ENCODE peak calls at places on chromosomes 1 and 21, in ten cellular contexts. One of them, this sample, is unnamed.

GRCh38 chr1:10380594-10381275 is 18.1 kb upstream of the PGD start:
- DNase-seq in left lung: no peak
- DNase-seq in cardiac fibroblast: peak; percentile 76
- DNase-seq in testis: peak; percentile 73
- DNase-seq in IMR-90: peak; percentile 97
- DNase-seq in CD8-positive, alpha-beta T cell: no peak
- DNase-seq in mesendoderm: no peak
- DNase-seq in fibroblast of lung: peak; percentile 88
- DNase-seq in lower leg skin: no peak
- DNase-seq in heart right ventricle: no peak
- DNase-seq in this sample: no peak

GRCh38 chr1:93617670-93618488 is 63.8 kb downstream of the BCAR3 start:
- DNase-seq in heart right ventricle: no peak
- DNase-seq in left lung: no peak
- DNase-seq in mesendoderm: peak; percentile 52
- DNase-seq in testis: no peak
- DNase-seq in CD8-positive, alpha-beta T cell: no peak
- DNase-seq in fibroblast of lung: no peak
- DNase-seq in IMR-90: no peak
- DNase-seq in lower leg skin: no peak
- DNase-seq in cardiac fibroblast: no peak
- DNase-seq in this sample: no peak

GRCh38 chr1:226637147-226637935 is 88.8 kb downstream of the STUM start:
- DNase-seq in mesendoderm: peak; percentile 46
- DNase-seq in lower leg skin: peak; percentile 91
- DNase-seq in fibroblast of lung: peak; percentile 51
- DNase-seq in testis: peak; percentile 78
- DNase-seq in cardiac fibroblast: peak; percentile 65
- DNase-seq in heart right ventricle: peak; percentile 73
- DNase-seq in CD8-positive, alpha-beta T cell: no peak
- DNase-seq in left lung: no peak
- DNase-seq in IMR-90: no peak
- DNase-seq in this sample: no peak

GRCh38 chr1:184866991-184867788 is 107.1 kb downstream of the NIBAN1 start:
- DNase-seq in mesendoderm: no peak
- DNase-seq in fibroblast of lung: peak; percentile 98
- DNase-seq in CD8-positive, alpha-beta T cell: peak; percentile 50
- DNase-seq in IMR-90: peak; percentile 96
- DNase-seq in heart right ventricle: no peak
- DNase-seq in testis: no peak
- DNase-seq in lower leg skin: no peak
- DNase-seq in left lung: no peak
- DNase-seq in cardiac fibroblast: peak; percentile 95
- DNase-seq in this sample: peak; percentile 74

GRCh38 chr1:35768350-35769187 is 1.2 kb downstream of the CLSPN start:
- DNase-seq in IMR-90: no peak
- DNase-seq in fibroblast of lung: peak; percentile 20
- DNase-seq in heart right ventricle: no peak
- DNase-seq in mesendoderm: peak; percentile 42
- DNase-seq in cardiac fibroblast: peak; percentile 8
- DNase-seq in lower leg skin: no peak
- DNase-seq in left lung: no peak
- DNase-seq in CD8-positive, alpha-beta T cell: no peak
- DNase-seq in testis: no peak
- DNase-seq in this sample: no peak

GRCh38 chr1:117574206-117574835 is 31.5 kb upstream of the TENT5C start:
- DNase-seq in heart right ventricle: no peak
- DNase-seq in testis: no peak
- DNase-seq in cardiac fibroblast: no peak
- DNase-seq in lower leg skin: peak; percentile 67
- DNase-seq in fibroblast of lung: no peak
- DNase-seq in mesendoderm: no peak
- DNase-seq in CD8-positive, alpha-beta T cell: no peak
- DNase-seq in IMR-90: no peak
- DNase-seq in left lung: no peak
- DNase-seq in this sample: no peak

GRCh38 chr1:48750089-48750488 is 26.6 kb downstream of the BEND5 start:
- DNase-seq in CD8-positive, alpha-beta T cell: no peak
- DNase-seq in left lung: no peak
- DNase-seq in IMR-90: no peak
- DNase-seq in cardiac fibroblast: no peak
- DNase-seq in mesendoderm: no peak
- DNase-seq in heart right ventricle: no peak
- DNase-seq in lower leg skin: no peak
- DNase-seq in fibroblast of lung: no peak
- DNase-seq in testis: no peak
- DNase-seq in this sample: no peak

GRCh38 chr21:44365967-44366585 is 12.7 kb downstream of the TRPM2 start:
- DNase-seq in cardiac fibroblast: no peak
- DNase-seq in heart right ventricle: no peak
- DNase-seq in testis: no peak
- DNase-seq in fibroblast of lung: no peak
- DNase-seq in IMR-90: no peak
- DNase-seq in left lung: no peak
- DNase-seq in mesendoderm: no peak
- DNase-seq in CD8-positive, alpha-beta T cell: no peak
- DNase-seq in lower leg skin: peak; percentile 66
- DNase-seq in this sample: no peak

GRCh38 chr1:227904541-227905335 is 43.0 kb downstream of the WNT9A start:
- DNase-seq in testis: no peak
- DNase-seq in left lung: no peak
- DNase-seq in CD8-positive, alpha-beta T cell: no peak
- DNase-seq in fibroblast of lung: no peak
- DNase-seq in heart right ventricle: no peak
- DNase-seq in mesendoderm: no peak
- DNase-seq in IMR-90: no peak
- DNase-seq in lower leg skin: no peak
- DNase-seq in cardiac fibroblast: no peak
- DNase-seq in this sample: no peak

GRCh38 chr1:205128050-205128449 is 6.3 kb upstream of the RBBP5 start:
- DNase-seq in CD8-positive, alpha-beta T cell: no peak
- DNase-seq in cardiac fibroblast: no peak
- DNase-seq in mesendoderm: no peak
- DNase-seq in IMR-90: no peak
- DNase-seq in heart right ventricle: no peak
- DNase-seq in testis: no peak
- DNase-seq in left lung: no peak
- DNase-seq in fibroblast of lung: no peak
- DNase-seq in lower leg skin: no peak
- DNase-seq in this sample: no peak

GRCh38 chr1:112522621-112523020 is 13.9 kb downstream of the WNT2B start:
- DNase-seq in testis: no peak
- DNase-seq in mesendoderm: peak; percentile 94
- DNase-seq in lower leg skin: no peak
- DNase-seq in cardiac fibroblast: peak; percentile 81
- DNase-seq in fibroblast of lung: peak; percentile 89
- DNase-seq in IMR-90: peak; percentile 96
- DNase-seq in CD8-positive, alpha-beta T cell: no peak
- DNase-seq in left lung: no peak
- DNase-seq in heart right ventricle: no peak
- DNase-seq in this sample: peak; percentile 95

GRCh38 chr1:229199892-229200291 is 71.0 kb upstream of the RAB4A start:
- DNase-seq in fibroblast of lung: peak; percentile 40
- DNase-seq in cardiac fibroblast: peak; percentile 24
- DNase-seq in lower leg skin: no peak
- DNase-seq in mesendoderm: no peak
- DNase-seq in IMR-90: no peak
- DNase-seq in testis: no peak
- DNase-seq in heart right ventricle: no peak
- DNase-seq in left lung: peak; percentile 65
- DNase-seq in CD8-positive, alpha-beta T cell: peak; percentile 13
- DNase-seq in this sample: no peak

GRCh38 chr1:24100945-24101737 is 10.8 kb downstream of the MYOM3 start:
- DNase-seq in IMR-90: no peak
- DNase-seq in left lung: no peak
- DNase-seq in fibroblast of lung: no peak
- DNase-seq in lower leg skin: no peak
- DNase-seq in heart right ventricle: no peak
- DNase-seq in CD8-positive, alpha-beta T cell: no peak
- DNase-seq in testis: peak; percentile 78
- DNase-seq in cardiac fibroblast: no peak
- DNase-seq in mesendoderm: no peak
- DNase-seq in this sample: no peak

GRCh38 chr1:246795094-246795671 is 71.0 kb downstream of the SCCPDH start:
- DNase-seq in CD8-positive, alpha-beta T cell: no peak
- DNase-seq in mesendoderm: peak; percentile 48
- DNase-seq in fibroblast of lung: no peak
- DNase-seq in left lung: no peak
- DNase-seq in IMR-90: no peak
- DNase-seq in cardiac fibroblast: no peak
- DNase-seq in lower leg skin: peak; percentile 82
- DNase-seq in testis: no peak
- DNase-seq in heart right ventricle: no peak
- DNase-seq in this sample: peak; percentile 15

GRCh38 chr1:29991025-29991424 is 732.4 kb downstream of the MATN1 start:
- DNase-seq in left lung: no peak
- DNase-seq in lower leg skin: peak; percentile 84
- DNase-seq in CD8-positive, alpha-beta T cell: no peak
- DNase-seq in IMR-90: no peak
- DNase-seq in cardiac fibroblast: no peak
- DNase-seq in mesendoderm: peak; percentile 57
- DNase-seq in testis: peak; percentile 81
- DNase-seq in heart right ventricle: no peak
- DNase-seq in fibroblast of lung: no peak
- DNase-seq in this sample: no peak

GRCh38 chr1:36365310-36365895 is 20.3 kb downstream of the STK40 start:
- DNase-seq in CD8-positive, alpha-beta T cell: no peak
- DNase-seq in left lung: peak; percentile 64
- DNase-seq in lower leg skin: no peak
- DNase-seq in cardiac fibroblast: peak; percentile 76
- DNase-seq in IMR-90: peak; percentile 67
- DNase-seq in heart right ventricle: peak; percentile 67
- DNase-seq in testis: peak; percentile 75
- DNase-seq in fibroblast of lung: peak; percentile 74
- DNase-seq in mesendoderm: no peak
- DNase-seq in this sample: no peak

GRCh38 chr1:27979859-27980201 is 20.1 kb downstream of the XKR8 start:
- DNase-seq in heart right ventricle: no peak
- DNase-seq in left lung: no peak
- DNase-seq in CD8-positive, alpha-beta T cell: no peak
- DNase-seq in testis: no peak
- DNase-seq in cardiac fibroblast: no peak
- DNase-seq in lower leg skin: no peak
- DNase-seq in IMR-90: no peak
- DNase-seq in mesendoderm: no peak
- DNase-seq in fibroblast of lung: no peak
- DNase-seq in this sample: no peak

GRCh38 chr21:44831227-44831626 is 13.4 kb upstream of the SUMO3 start:
- DNase-seq in heart right ventricle: no peak
- DNase-seq in fibroblast of lung: no peak
- DNase-seq in testis: no peak
- DNase-seq in lower leg skin: no peak
- DNase-seq in cardiac fibroblast: no peak
- DNase-seq in IMR-90: no peak
- DNase-seq in mesendoderm: no peak
- DNase-seq in left lung: peak; percentile 2
- DNase-seq in CD8-positive, alpha-beta T cell: no peak
- DNase-seq in this sample: no peak

GRCh38 chr21:25997788-25998611 is 172.6 kb downstream of the APP start:
- DNase-seq in testis: peak; percentile 63
- DNase-seq in heart right ventricle: peak; percentile 17
- DNase-seq in left lung: no peak
- DNase-seq in lower leg skin: no peak
- DNase-seq in IMR-90: no peak
- DNase-seq in cardiac fibroblast: no peak
- DNase-seq in mesendoderm: peak; percentile 96
- DNase-seq in fibroblast of lung: no peak
- DNase-seq in CD8-positive, alpha-beta T cell: no peak
- DNase-seq in this sample: peak; percentile 86

DNA sequence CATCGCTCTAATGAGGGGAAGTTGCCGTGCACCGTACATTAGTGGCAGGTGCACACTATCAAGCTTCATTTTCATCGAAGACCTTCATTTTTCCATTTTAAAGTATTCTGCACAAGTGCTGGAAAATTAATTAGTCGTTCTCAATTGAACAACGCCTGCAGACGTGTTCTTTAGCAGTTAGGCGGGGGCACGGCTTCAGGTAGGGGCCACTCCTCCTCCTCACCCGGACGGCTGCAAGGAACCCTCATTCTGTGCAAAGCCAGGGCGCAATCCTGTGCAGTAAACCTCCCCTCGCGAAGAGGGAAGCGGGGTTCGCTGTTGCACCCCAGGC is 39.7 kb upstream of the NFIA start:
- DNase-seq in fibroblast of lung: no peak
- DNase-seq in cardiac fibroblast: no peak
- DNase-seq in lower leg skin: no peak
- DNase-seq in IMR-90: no peak
- DNase-seq in testis: no peak
- DNase-seq in left lung: no peak
- DNase-seq in heart right ventricle: no peak
- DNase-seq in CD8-positive, alpha-beta T cell: no peak
- DNase-seq in mesendoderm: no peak
- DNase-seq in this sample: no peak
- H3K4me3 ChIP-seq in fibroblast of lung: peak overlapping the region; percentile 24
- H3K4me3 ChIP-seq in cardiac fibroblast: peak overlapping the region; percentile 55
- H3K4me3 ChIP-seq in lower leg skin: no peak overlapping the region
- H3K4me3 ChIP-seq in IMR-90: peak overlapping the region; percentile 21
- H3K4me3 ChIP-seq in testis: peak overlapping the region; percentile 68
- H3K4me3 ChIP-seq in left lung: peak overlapping the region; percentile 37
- H3K4me3 ChIP-seq in heart right ventricle: peak overlapping the region; percentile 63
- H3K4me3 ChIP-seq in CD8-positive, alpha-beta T cell: peak overlapping the region; percentile 50
- H3K4me3 ChIP-seq in mesendoderm: no peak overlapping the region
- H3K4me3 ChIP-seq in this sample: peak overlapping the region; percentile 37

GRCh38 chr1:149849246-149849946 is 50.0 kb upstream of the BOLA1 start:
- DNase-seq in cardiac fibroblast: no peak
- DNase-seq in IMR-90: no peak
- DNase-seq in lower leg skin: no peak
- DNase-seq in testis: no peak
- DNase-seq in fibroblast of lung: peak; percentile 2
- DNase-seq in CD8-positive, alpha-beta T cell: no peak
- DNase-seq in heart right ventricle: peak; percentile 1
- DNase-seq in left lung: no peak
- DNase-seq in mesendoderm: peak; percentile 12
- DNase-seq in this sample: no peak
- H3K4me3 ChIP-seq in cardiac fibroblast: peak overlapping the region; percentile 48
- H3K4me3 ChIP-seq in IMR-90: peak overlapping the region; percentile 97
- H3K4me3 ChIP-seq in lower leg skin: no peak overlapping the region
- H3K4me3 ChIP-seq in testis: peak overlapping the region; percentile 57
- H3K4me3 ChIP-seq in fibroblast of lung: peak overlapping the region; percentile 97
- H3K4me3 ChIP-seq in CD8-positive, alpha-beta T cell: peak overlapping the region; percentile 56
- H3K4me3 ChIP-seq in heart right ventricle: peak overlapping the region; percentile 61
- H3K4me3 ChIP-seq in left lung: peak overlapping the region; percentile 51
- H3K4me3 ChIP-seq in mesendoderm: peak overlapping the region; percentile 69
- H3K4me3 ChIP-seq in this sample: peak overlapping the region; percentile 67

GRCh38 chr1:52603301-52603675 is 1.1 kb downstream of the GPX7 start:
- DNase-seq in mesendoderm: no peak
- DNase-seq in CD8-positive, alpha-beta T cell: no peak
- DNase-seq in lower leg skin: no peak
- DNase-seq in IMR-90: no peak
- DNase-seq in left lung: no peak
- DNase-seq in fibroblast of lung: no peak
- DNase-seq in testis: peak; percentile 20
- DNase-seq in heart right ventricle: no peak
- DNase-seq in cardiac fibroblast: peak; percentile 10
- DNase-seq in this sample: no peak
- H3K4me3 ChIP-seq in mesendoderm: no peak overlapping the region
- H3K4me3 ChIP-seq in CD8-positive, alpha-beta T cell: peak overlapping the region; percentile 64
- H3K4me3 ChIP-seq in lower leg skin: no peak overlapping the region
- H3K4me3 ChIP-seq in IMR-90: no peak overlapping the region
- H3K4me3 ChIP-seq in left lung: peak overlapping the region; percentile 53
- H3K4me3 ChIP-seq in fibroblast of lung: no peak overlapping the region
- H3K4me3 ChIP-seq in testis: peak overlapping the region; percentile 65
- H3K4me3 ChIP-seq in heart right ventricle: peak overlapping the region; percentile 64
- H3K4me3 ChIP-seq in cardiac fibroblast: no peak overlapping the region
- H3K4me3 ChIP-seq in this sample: no peak overlapping the region

GRCh38 chr1:165826565-165826964 is 849 bp upstream of the UCK2 start:
- DNase-seq in left lung: no peak
- DNase-seq in fibroblast of lung: no peak
- DNase-seq in IMR-90: no peak
- DNase-seq in cardiac fibroblast: no peak
- DNase-seq in mesendoderm: no peak
- DNase-seq in lower leg skin: no peak
- DNase-seq in heart right ventricle: no peak
- DNase-seq in testis: no peak
- DNase-seq in CD8-positive, alpha-beta T cell: no peak
- DNase-seq in this sample: no peak
- H3K4me3 ChIP-seq in left lung: peak overlapping the region; percentile 85
- H3K4me3 ChIP-seq in fibroblast of lung: peak overlapping the region; percentile 64
- H3K4me3 ChIP-seq in IMR-90: no peak overlapping the region
- H3K4me3 ChIP-seq in cardiac fibroblast: no peak overlapping the region
- H3K4me3 ChIP-seq in mesendoderm: no peak overlapping the region
- H3K4me3 ChIP-seq in lower leg skin: no peak overlapping the region
- H3K4me3 ChIP-seq in heart right ventricle: peak overlapping the region; percentile 80
- H3K4me3 ChIP-seq in testis: peak overlapping the region; percentile 93
- H3K4me3 ChIP-seq in CD8-positive, alpha-beta T cell: no peak overlapping the region
- H3K4me3 ChIP-seq in this sample: peak overlapping the region; percentile 87